ENCODE peak calls at places on chromosomes 16 and 17, in five cellular contexts. R, X, Z, K and E are unnamed samples.

GRCh38 chr17:37689317-37689716 is 46.1 kb upstream of the DDX52 start:
- DNase-seq in R (no peak), X (no peak), Z (no peak), K (no peak), E (no peak)

GRCh38 chr17:69539781-69540319 is 125.4 kb downstream of the MAP2K6 start:
- DNase-seq in R (no peak), X (no peak), Z (no peak), K (peak), E (no peak)

GRCh38 chr16:68800257-68800875 is 43.0 kb upstream of the TANGO6 start:
- DNase-seq in R (peak), X (peak), Z (peak), K (peak), E (peak)

GRCh38 chr17:65173284-65173793 is 36.2 kb downstream of the RGS9 start:
- DNase-seq in R (no peak), X (peak), Z (no peak), K (peak), E (peak)

GRCh38 chr16:66512589-66513404 is 37.1 kb downstream of the TK2 start:
- DNase-seq in R (no peak), X (peak), Z (no peak), K (no peak), E (no peak)

GRCh38 chr16:31112711-31113419 is 4.6 kb upstream of the KAT8 start:
- DNase-seq in R (no peak), X (no peak), Z (no peak), K (no peak), E (no peak)

GRCh38 chr16:57815987-57816745 is 13.9 kb upstream of the KIFC3 start:
- DNase-seq in R (no peak), X (peak), Z (no peak), K (peak), E (peak)

GRCh38 chr17:43714338-43715149 is 44.0 kb downstream of the SOST start:
- DNase-seq in R (no peak), X (no peak), Z (no peak), K (peak), E (no peak)

GRCh38 chr16:75219838-75220237 is 1.1 kb downstream of the CTRB1 start:
- DNase-seq in R (no peak), X (no peak), Z (no peak), K (no peak), E (no peak)

GRCh38 chr16:50520451-50521245 is 27.5 kb upstream of the NKD1 start:
- DNase-seq in R (no peak), X (no peak), Z (no peak), K (no peak), E (peak)

GRCh38 chr17:17035490-17035889 is 6.8 kb upstream of the MPRIP start:
- DNase-seq in R (no peak), X (no peak), Z (no peak), K (no peak), E (no peak)

GRCh38 chr17:4230142-4230541 is 33.6 kb downstream of the ANKFY1 start:
- DNase-seq in R (no peak), X (peak), Z (no peak), K (peak), E (no peak)

GRCh38 chr16:47150067-47150466 is 6.3 kb upstream of the NETO2 start:
- DNase-seq in R (no peak), X (no peak), Z (no peak), K (no peak), E (no peak)

GRCh38 chr17:28950017-28950751 is 1.1 kb downstream of the PHF12 start:
- DNase-seq in R (no peak), X (peak), Z (peak), K (peak), E (peak)

GRCh38 chr17:83079340-83079747 is at the start of gene METRNL:
- DNase-seq in R (no peak), X (peak), Z (peak), K (peak), E (peak)

GRCh38 chr16:51698647-51699046 is 547.6 kb upstream of the SALL1 start:
- DNase-seq in R (no peak), X (no peak), Z (no peak), K (no peak), E (no peak)

GRCh38 chr17:68293490-68294195 is 2.3 kb downstream of the ARSG start:
- DNase-seq in R (no peak), X (no peak), Z (peak), K (no peak), E (no peak)

GRCh38 chr17:1029196-1029911 is 32.4 kb downstream of the TIMM22 start:
- DNase-seq in R (no peak), X (no peak), Z (no peak), K (peak), E (no peak)

GRCh38 chr17:47066095-47066494 is 87.0 kb upstream of the RPRML start:
- DNase-seq in R (no peak), X (peak), Z (no peak), K (no peak), E (peak)

GRCh38 chr16:30091474-30092372 is at the start of gene TBX6:
- DNase-seq in R (peak), X (peak), Z (peak), K (peak), E (peak)

GRCh38 chr17:47267354-47267828 is 13.8 kb downstream of the ITGB3 start:
- DNase-seq in R (no peak), X (peak), Z (no peak), K (peak), E (no peak)

GRCh38 chr16:89373355-89374110 is 116.8 kb downstream of the ANKRD11 start:
- DNase-seq in R (no peak), X (no peak), Z (no peak), K (peak), E (no peak)

GRCh38 chr17:74769856-74770497 is 6.2 kb downstream of the NAT9 start:
- DNase-seq in R (no peak), X (no peak), Z (no peak), K (no peak), E (no peak)

GRCh38 chr16:73170587-73170986 is 122.7 kb upstream of the ZFHX3 start:
- DNase-seq in R (no peak), X (peak), Z (no peak), K (no peak), E (no peak)

GRCh38 chr17:72931163-72931562 is 161.3 kb downstream of the SLC39A11 start:
- DNase-seq in R (no peak), X (no peak), Z (no peak), K (no peak), E (peak)

GRCh38 chr17:72804949-72805348 is 287.5 kb downstream of the SLC39A11 start:
- DNase-seq in R (no peak), X (no peak), Z (no peak), K (peak), E (no peak)

GRCh38 chr16:86969716-86970115 is 347.5 kb downstream of the C16orf95 start:
- DNase-seq in R (no peak), X (no peak), Z (no peak), K (no peak), E (no peak)

GRCh38 chr17:79954281-79955166 is 81.1 kb downstream of the TBC1D16 start:
- DNase-seq in R (no peak), X (no peak), Z (no peak), K (no peak), E (peak)

GRCh38 chr17:41049110-41049509 is 2.0 kb upstream of the KRTAP2-1 start:
- DNase-seq in R (no peak), X (no peak), Z (no peak), K (peak), E (no peak)

GRCh38 chr16:25897677-25898076 is 205.9 kb downstream of the HS3ST4 start:
- DNase-seq in R (no peak), X (no peak), Z (no peak), K (no peak), E (no peak)

GRCh38 chr17:51389875-51390274 is 129.5 kb downstream of the UTP18 start:
- DNase-seq in R (no peak), X (no peak), Z (no peak), K (no peak), E (no peak)
- H4K8ac ChIP-seq in R (no peak), X (no peak), Z (no peak), K (no peak), E (no peak)

GRCh38 chr16:60675022-60675421 is 1361.2 kb downstream of the CDH8 start:
- DNase-seq in R (no peak), X (no peak), Z (no peak), K (no peak), E (no peak)

GRCh38 chr16:60674241-60674640 is 1362.0 kb downstream of the CDH8 start:
- DNase-seq in R (no peak), X (peak), Z (no peak), K (no peak), E (no peak)
- H4K8ac ChIP-seq in R (no peak), X (no peak), Z (no peak), K (no peak), E (no peak)

GRCh38 chr17:76789235-76789788 is 51.4 kb downstream of the MFSD11 start:
- DNase-seq in R (no peak), X (peak), Z (no peak), K (no peak), E (no peak)

GRCh38 chr17:76793775-76794174 is 55.9 kb downstream of the MFSD11 start:
- DNase-seq in R (no peak), X (peak), Z (no peak), K (peak), E (peak)

GRCh38 chr17:76791053-76791980 is 53.4 kb downstream of the MFSD11 start:
- DNase-seq in R (no peak), X (no peak), Z (no peak), K (peak), E (no peak)

GRCh38 chr17:76796081-76796480 is 58.2 kb downstream of the MFSD11 start:
- DNase-seq in R (no peak), X (no peak), Z (no peak), K (no peak), E (no peak)

GRCh38 chr17:76792348-76792747 is 54.4 kb downstream of the MFSD11 start:
- DNase-seq in R (no peak), X (no peak), Z (no peak), K (no peak), E (no peak)
- H4K8ac ChIP-seq in R (no peak), X (no peak), Z (no peak), K (no peak), E (no peak)

GRCh38 chr17:7351665-7352558 is at the start of gene KCTD11:
- DNase-seq in R (peak), X (peak), Z (peak), K (peak), E (peak)
- H4K8ac ChIP-seq in R (peak), X (peak), Z (peak), K (peak), E (no peak)

GRCh38 chr16:12801511-12802042 is 2.1 kb downstream of the CPPED1 start:
- DNase-seq in R (no peak), X (no peak), Z (no peak), K (peak), E (no peak)

GRCh38 chr16:12804395-12804794 is 708 bp upstream of the CPPED1 start:
- DNase-seq in R (no peak), X (no peak), Z (no peak), K (no peak), E (no peak)

GRCh38 chr16:12802048-12802447 is 1.6 kb downstream of the CPPED1 start:
- DNase-seq in R (no peak), X (no peak), Z (no peak), K (no peak), E (no peak)

GRCh38 chr16:12803203-12804093 is at the start of gene CPPED1:
- DNase-seq in R (peak), X (peak), Z (peak), K (peak), E (peak)

DNA sequence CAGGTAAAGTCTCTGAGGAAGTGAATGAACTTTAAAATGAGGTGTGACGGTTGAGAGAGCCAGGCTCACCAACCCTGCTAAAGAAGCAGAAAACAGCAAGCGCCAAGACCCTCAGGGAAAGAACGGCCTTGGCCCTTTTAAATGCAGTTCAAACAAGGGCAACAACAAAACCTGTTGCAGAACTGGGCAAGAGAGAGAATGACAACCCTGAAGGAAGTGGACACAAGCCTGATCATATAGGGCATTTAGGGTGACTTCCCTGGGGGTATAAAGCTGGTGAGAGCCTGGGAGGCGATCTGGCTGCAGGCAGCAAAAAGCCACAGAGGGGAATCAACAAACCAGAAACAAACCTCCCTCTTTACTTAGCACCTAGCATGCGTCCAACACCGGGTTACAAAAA is 1.0 kb downstream of the CPPED1 start:
- DNase-seq in R (no peak), X (no peak), Z (no peak), K (no peak), E (no peak)
- H4K8ac ChIP-seq in R (peak), X (peak), Z (no peak), K (peak), E (no peak)

DNA sequence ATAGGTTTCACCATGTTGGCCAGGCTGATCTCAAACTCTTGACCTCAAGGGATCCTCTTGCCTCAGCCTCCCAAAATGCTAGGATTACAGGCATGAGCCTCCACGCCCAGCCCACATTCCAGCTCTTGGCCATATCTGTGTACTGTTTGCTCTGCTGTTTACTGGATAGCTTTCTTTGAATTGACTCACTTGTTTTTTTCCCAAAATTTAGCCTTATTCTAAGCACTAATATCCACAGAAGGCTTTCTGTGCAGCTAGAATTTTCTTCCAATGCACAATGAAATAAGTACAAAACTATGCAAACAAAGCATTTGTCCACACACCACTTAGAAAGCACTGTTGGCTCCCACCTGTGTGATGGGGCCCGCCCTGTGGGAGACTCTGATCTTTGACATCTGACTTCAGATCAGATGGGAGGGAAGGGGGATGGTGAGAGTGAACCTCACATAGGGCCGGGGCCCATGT is 72.2 kb downstream of the CLEC16A start:
- DNase-seq in R (no peak), X (no peak), Z (no peak), K (peak), E (no peak)
- H4K8ac ChIP-seq in R (no peak), X (no peak), Z (no peak), K (peak), E (no peak)

GRCh38 chr17:48547839-48548686 is 3.2 kb upstream of the HOXB2 start:
- DNase-seq in R (no peak), X (no peak), Z (no peak), K (peak), E (no peak)
- H4K8ac ChIP-seq in R (no peak), X (no peak), Z (no peak), K (peak), E (no peak)